ENCODE peak calls at places on chromosomes 6 and 20, in six cellular contexts. K, O, L, F, G and T are unnamed samples.

GRCh38 chr6:158630944-158631616 is 13.5 kb downstream of the DYNLT1 start:
- DNase-seq in K (peak; percentile 84), O (no peak), L (no peak), F (no peak), G (no peak), T (no peak)

GRCh38 chr6:13767121-13767794 is 47.1 kb downstream of the MCUR1 start:
- DNase-seq in K (peak; percentile 44), O (no peak), L (no peak), F (no peak), G (peak; percentile 78), T (no peak)

GRCh38 chr20:25540273-25540672 is 45.1 kb downstream of the NINL start:
- DNase-seq in K (no peak), O (no peak), L (no peak), F (no peak), G (no peak), T (no peak)

GRCh38 chr6:82842721-82843120 is 222.9 kb downstream of the UBE3D start:
- DNase-seq in K (peak; percentile 65), O (peak; percentile 57), L (peak; percentile 55), F (no peak), G (no peak), T (peak; percentile 75)

GRCh38 chr6:90611543-90611864 is 24.6 kb upstream of the MAP3K7 start:
- DNase-seq in K (no peak), O (no peak), L (no peak), F (no peak), G (no peak), T (no peak)

GRCh38 chr20:62136283-62137091 is 6.7 kb downstream of the PSMA7 start:
- DNase-seq in K (peak; percentile 81), O (no peak), L (no peak), F (peak; percentile 45), G (peak; percentile 88), T (no peak)

GRCh38 chr6:143060354-143060805 is 309 bp upstream of the AIG1 start:
- DNase-seq in K (peak; percentile 82), O (peak; percentile 66), L (peak; percentile 28), F (peak; percentile 65), G (peak; percentile 96), T (no peak)

GRCh38 chr6:16769131-16769985 is 8.1 kb upstream of the ATXN1 start:
- DNase-seq in K (peak; percentile 86), O (peak; percentile 69), L (no peak), F (no peak), G (no peak), T (no peak)

GRCh38 chr6:47111685-47112084 is 69.6 kb upstream of the ADGRF1 start:
- DNase-seq in K (peak; percentile 44), O (no peak), L (no peak), F (no peak), G (no peak), T (peak; percentile 84)

GRCh38 chr6:138188278-138188923 is 26.7 kb downstream of the ARFGEF3 start:
- DNase-seq in K (no peak), O (no peak), L (no peak), F (no peak), G (no peak), T (no peak)

GRCh38 chr6:33456156-33456555 is 1.8 kb downstream of the ZBTB9 start:
- DNase-seq in K (no peak), O (no peak), L (no peak), F (no peak), G (no peak), T (no peak)

DNA sequence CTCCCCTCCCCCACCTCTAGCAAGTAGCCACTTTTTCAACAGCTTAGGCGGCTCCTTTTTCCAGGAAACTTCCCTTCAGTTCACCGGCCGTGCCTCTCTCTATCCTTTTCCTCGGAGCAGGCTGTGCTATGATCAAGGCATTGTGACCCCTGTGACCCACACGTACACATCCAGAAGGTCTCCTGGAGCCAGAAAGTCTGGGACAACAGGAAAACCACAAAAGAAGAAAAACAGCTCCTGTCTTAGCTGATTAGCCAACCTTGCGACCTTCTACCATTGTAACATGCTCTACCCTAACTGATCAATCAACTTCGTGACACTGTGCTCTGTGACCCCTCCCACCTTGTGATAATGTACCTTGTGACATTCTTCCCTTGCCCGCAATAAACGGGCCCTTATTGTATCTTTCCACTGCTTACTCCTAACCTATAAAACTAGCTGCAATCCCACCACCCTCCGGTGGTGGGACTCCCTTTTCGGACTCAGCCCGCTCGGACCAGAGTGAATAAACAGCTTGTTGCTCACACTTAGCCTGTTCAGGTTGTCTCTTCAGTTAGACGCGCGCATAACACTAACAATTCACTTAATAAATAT is 24.2 kb downstream of the ZNF311 start:
- DNase-seq in K (peak; percentile 84), O (no peak), L (no peak), F (peak; percentile 68), G (peak; percentile 76), T (peak; percentile 59)
- TF ChIP-seq CTCF in K (peak; percentile 51), O (peak; percentile 37), L (peak; percentile 43), F (peak; percentile 61), G (peak; percentile 31), T (peak; percentile 39)

DNA sequence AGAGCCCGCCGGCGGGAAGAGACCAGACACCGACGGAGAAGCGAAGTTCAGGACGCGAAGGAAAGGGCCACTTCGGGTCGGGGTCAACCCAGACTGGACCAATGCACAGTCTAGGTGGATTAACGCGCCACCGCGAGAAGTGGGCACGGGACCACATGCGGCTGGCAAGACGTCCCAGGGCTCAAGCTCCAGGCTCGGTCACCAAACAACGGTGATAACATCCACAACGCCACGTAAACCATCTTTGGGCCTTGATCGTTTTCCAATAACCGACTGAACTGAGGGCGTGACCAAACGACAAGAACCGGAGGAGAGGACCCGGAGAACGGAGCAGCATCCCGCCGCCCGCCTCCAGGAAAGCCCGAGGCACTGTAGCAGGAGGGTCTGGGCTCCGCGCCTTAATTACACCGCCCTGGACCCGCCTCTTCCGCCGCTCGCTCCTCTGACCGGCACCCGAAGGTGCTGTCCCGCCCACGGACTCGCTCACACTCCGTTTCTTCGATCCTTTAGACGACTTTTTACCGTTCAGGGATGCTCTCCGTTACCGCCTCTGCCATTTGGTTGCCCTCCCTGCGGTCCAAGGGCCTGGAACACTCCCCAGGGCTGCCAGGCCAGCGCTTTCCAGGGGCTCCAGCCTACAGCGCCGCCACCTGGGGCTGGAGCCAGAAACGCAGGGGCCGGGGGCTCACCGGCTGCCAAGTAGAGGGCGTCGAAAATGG is 44.1 kb downstream of the DPPA5 start:
- DNase-seq in K (peak; percentile 65), O (no peak), L (no peak), F (peak; percentile 41), G (peak; percentile 91), T (no peak)
- TF ChIP-seq CTCF in K (peak; percentile 59), O (peak; percentile 75), L (peak; percentile 70), F (peak; percentile 52), G (no peak), T (peak; percentile 58)

GRCh38 chr6:139927236-139927635 is 552.8 kb upstream of the CITED2 start:
- DNase-seq in K (peak; percentile 87), O (no peak), L (peak; percentile 67), F (no peak), G (no peak), T (no peak)
- TF ChIP-seq CTCF in K (peak; percentile 20), O (no peak), L (peak; percentile 49), F (peak; percentile 13), G (no peak), T (peak; percentile 30)

DNA sequence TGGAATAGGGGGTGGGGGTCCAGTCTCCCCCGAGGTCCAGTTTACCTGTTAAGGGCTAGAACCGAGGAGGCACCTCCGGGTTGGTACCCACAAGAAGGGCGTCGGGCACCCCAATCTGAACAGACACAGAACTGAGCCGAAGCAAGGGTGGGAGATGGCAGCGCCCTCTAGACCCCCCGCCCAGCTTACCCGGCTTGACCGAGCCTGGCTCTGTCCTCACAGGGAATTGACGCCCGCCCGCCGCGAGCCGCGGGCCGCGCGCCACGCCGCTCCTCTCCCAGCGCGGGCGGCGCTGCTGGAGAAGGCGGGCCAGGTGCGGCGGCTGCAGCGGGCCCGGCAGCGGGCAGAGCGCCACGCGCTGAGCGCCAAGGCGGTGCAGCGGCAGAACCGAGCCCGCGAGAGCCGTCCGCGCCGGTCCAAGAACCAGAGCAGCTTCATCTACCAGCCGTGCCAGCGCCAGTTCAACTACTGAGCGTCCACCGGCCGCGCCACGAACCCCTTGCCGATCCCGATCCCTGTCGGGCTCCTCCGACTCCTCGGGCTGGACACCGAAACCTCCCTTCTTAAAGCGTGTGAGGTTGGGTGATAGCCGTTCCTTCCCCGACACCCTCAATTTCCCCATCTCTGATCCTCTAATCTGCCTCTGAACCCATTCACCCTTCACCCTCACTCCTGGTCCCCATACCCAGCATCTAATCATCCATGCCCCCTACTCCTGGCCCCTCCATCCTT is 5.9 kb downstream of the TP53INP2 start:
- DNase-seq in K (peak; percentile 73), O (peak; percentile 16), L (no peak), F (peak; percentile 36), G (peak; percentile 91), T (no peak)
- TF ChIP-seq CTCF in K (no peak), O (peak; percentile 42), L (peak; percentile 52), F (peak; percentile 56), G (no peak), T (peak; percentile 39)

DNA sequence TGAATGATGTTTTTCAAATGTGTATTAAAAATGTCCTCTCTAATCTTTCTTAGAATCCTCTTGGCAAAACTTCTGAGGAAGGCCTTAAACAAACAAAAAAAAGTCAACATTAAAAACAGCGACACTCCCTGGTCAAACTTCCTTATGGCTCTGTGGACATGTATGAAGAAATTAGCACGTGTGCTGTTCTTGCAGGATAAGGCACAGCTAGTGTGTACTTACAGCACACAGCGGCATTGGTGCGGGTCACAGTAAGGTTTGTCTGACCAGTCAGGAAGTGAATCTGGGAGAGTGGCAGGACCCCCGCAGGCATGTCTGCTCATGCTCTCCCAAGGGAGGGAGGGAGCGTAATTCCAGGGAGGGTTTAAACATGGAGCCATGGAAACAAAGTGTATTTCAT is 38.8 kb downstream of the SLC22A1 start:
- DNase-seq in K (no peak), O (no peak), L (no peak), F (no peak), G (no peak), T (no peak)
- TF ChIP-seq CTCF in K (peak; percentile 7), O (peak; percentile 7), L (no peak), F (no peak), G (no peak), T (no peak)